ENCODE peak calls at places on chromosomes 6 and 20, in five cellular contexts. X is right atrium auricular region, T is right lobe of liver, K is ovary, P is Calu3. F is an unnamed sample.

GRCh38 chr20:60968853-60969720 is 283.0 kb upstream of the CDH4 start:
- DNase-seq in P (no peak), X (no peak), T (no peak), K (no peak), F (no peak)

GRCh38 chr6:170281331-170282292 is 9.3 kb downstream of the DLL1 start:
- DNase-seq in P (no peak), K (no peak), T (no peak), X (no peak), F (no peak)

GRCh38 chr6:43274916-43275597 is 23.0 kb upstream of the SLC22A7 start:
- DNase-seq in T (peak), P (peak), X (no peak), K (no peak), F (no peak)

GRCh38 chr20:44342240-44342639 is 5.4 kb downstream of the R3HDML start:
- DNase-seq in K (no peak), P (no peak), T (peak), X (no peak), F (no peak)

GRCh38 chr20:17863577-17864292 is 104.9 kb downstream of the SNX5 start:
- DNase-seq in K (peak), X (no peak), T (peak), P (no peak), F (no peak)

GRCh38 chr6:75211920-75212590 is 6.2 kb upstream of the COL12A1 start:
- DNase-seq in T (no peak), P (no peak), K (no peak), X (no peak), F (no peak)

GRCh38 chr6:152399409-152399808 is 237.8 kb downstream of the SYNE1 start:
- DNase-seq in T (no peak), P (no peak), X (no peak), K (no peak), F (no peak)

GRCh38 chr6:150846641-150847040 is 18.9 kb upstream of the MTHFD1L start:
- DNase-seq in P (no peak), K (no peak), T (no peak), X (no peak), F (no peak)

GRCh38 chr20:1626528-1627192 is 6.9 kb upstream of the SIRPB1 start:
- DNase-seq in K (no peak), T (no peak), X (no peak), P (no peak), F (no peak)

GRCh38 chr6:129022011-129022553 is 139.1 kb downstream of the LAMA2 start:
- DNase-seq in T (no peak), P (no peak), X (no peak), K (no peak), F (no peak)

GRCh38 chr6:22248513-22249308 is 48.1 kb downstream of the PRL start:
- DNase-seq in T (no peak), X (no peak), K (no peak), P (peak), F (no peak)

GRCh38 chr6:149446791-149447376 is 37.9 kb downstream of the ZC3H12D start:
- DNase-seq in X (no peak), T (no peak), P (no peak), K (no peak), F (no peak)

GRCh38 chr20:48711044-48711428 is 116.8 kb downstream of the PREX1 start:
- DNase-seq in X (no peak), P (no peak), T (no peak), K (no peak), F (no peak)

GRCh38 chr6:110518281-110518623 is 41.8 kb upstream of the SLC22A16 start:
- DNase-seq in K (no peak), P (no peak), T (no peak), X (no peak), F (no peak)

GRCh38 chr20:5282561-5282960 is 34.2 kb downstream of the PROKR2 start:
- DNase-seq in X (no peak), K (no peak), T (no peak), P (no peak), F (no peak)

GRCh38 chr6:168877821-168878282 is 375.8 kb downstream of the THBS2 start:
- DNase-seq in P (peak), K (no peak), T (no peak), X (no peak), F (no peak)

GRCh38 chr20:52572687-52573086 is 381.1 kb upstream of the ZFP64 start:
- DNase-seq in X (no peak), K (no peak), P (no peak), T (no peak), F (no peak)

GRCh38 chr20:40630723-40631631 is 58.1 kb downstream of the MAFB start:
- DNase-seq in X (no peak), K (no peak), P (no peak), T (no peak), F (no peak)

GRCh38 chr6:25012657-25013056 is 76.9 kb upstream of the RIPOR2 start:
- DNase-seq in K (no peak), X (no peak), P (no peak), T (no peak), F (no peak)

GRCh38 chr6:124551711-124552233 is 410.5 kb upstream of the RNF217 start:
- DNase-seq in P (no peak), K (no peak), X (no peak), T (no peak), F (no peak)

GRCh38 chr6:92684386-92684785 is 735.0 kb downstream of the EPHA7 start:
- DNase-seq in X (no peak), P (no peak), K (no peak), T (no peak), F (no peak)

GRCh38 chr6:20802596-20802995 is 268.3 kb downstream of the CDKAL1 start:
- DNase-seq in X (no peak), P (no peak), T (no peak), K (no peak), F (no peak)

GRCh38 chr20:36920334-36920730 is 31.2 kb downstream of the SAMHD1 start:
- DNase-seq in P (no peak), K (no peak), T (no peak), X (no peak), F (no peak)

DNA sequence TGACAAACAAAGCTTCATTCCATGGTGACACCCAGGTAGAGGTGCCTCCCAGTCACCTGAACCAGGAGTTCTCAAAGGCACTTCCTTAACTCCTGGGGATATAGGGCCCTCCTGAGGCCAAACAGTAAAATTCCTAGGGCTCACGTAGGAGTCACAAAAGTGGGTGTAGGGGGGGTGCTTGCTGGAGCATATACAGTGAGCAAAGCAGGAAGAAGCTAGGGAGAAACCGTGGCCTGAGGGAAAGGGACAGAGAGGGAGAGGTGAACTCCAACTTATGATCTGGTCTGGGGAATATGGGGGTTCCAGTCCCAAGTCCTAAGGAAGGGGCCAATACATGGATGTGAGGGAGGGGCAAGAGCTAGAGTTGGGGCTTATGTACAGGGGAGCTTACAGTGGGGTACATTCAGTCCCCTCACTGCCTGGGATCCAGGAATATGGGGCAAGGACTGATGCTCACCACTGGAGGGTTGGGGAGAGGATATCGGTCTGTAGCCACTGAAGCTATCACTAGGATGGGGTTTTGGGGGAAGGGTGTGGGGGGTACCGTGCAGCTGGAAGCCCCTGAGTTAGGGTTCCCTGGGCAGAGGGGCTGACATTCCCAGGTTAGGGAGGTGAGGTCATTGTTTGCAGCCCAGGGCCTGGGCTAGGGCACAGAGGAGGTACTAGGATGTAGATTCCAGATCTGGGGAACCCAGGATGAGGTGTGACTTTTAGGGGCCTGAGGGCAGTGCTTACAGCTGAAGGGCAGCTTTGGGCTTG is 950 bp downstream of the PEDS1 start:
- DNase-seq in X (no peak), K (no peak), T (no peak), P (peak), F (no peak)
- TF ChIP-seq CTCF in X (no peak), K (no peak), T (no peak), P (peak), F (no peak)

DNA sequence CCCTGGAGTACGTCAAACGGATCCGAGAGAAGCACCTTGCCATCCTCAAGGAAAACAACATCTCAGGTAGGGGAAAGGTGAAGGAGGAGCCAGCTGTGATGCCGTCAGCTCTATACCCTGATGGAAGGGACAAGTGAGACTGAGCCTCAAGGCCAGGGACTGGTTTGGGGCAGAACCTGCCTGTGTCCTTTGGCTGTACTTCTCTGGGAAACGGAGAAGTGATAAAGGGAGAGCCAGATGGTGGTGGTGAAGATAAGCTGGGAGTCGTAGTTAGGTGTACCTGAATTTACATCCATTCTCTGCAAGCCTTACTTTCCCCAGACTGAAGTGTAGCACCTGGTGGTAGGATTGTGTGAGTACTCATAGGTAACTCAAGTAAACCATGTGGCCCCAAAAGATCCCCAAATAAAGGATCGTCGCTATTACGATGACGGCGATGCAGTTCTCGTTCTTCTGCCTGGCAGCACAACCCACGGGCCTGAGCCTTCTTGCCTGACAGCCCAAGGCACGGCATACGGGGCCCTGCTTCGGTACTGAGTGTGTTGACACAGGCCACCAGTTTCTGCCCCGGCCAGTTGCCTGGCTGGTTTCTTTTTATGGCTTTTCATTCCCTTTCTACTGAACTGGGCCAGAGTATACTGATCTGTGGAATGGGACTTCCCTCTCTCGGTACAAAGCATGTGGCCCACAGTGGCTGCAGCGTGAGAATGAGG is 10.6 kb downstream of the PCIF1 start:
- DNase-seq in X (no peak), P (no peak), T (no peak), K (no peak), F (no peak)
- TF ChIP-seq CTCF in X (no peak), P (no peak), T (no peak), K (no peak), F (no peak)

DNA sequence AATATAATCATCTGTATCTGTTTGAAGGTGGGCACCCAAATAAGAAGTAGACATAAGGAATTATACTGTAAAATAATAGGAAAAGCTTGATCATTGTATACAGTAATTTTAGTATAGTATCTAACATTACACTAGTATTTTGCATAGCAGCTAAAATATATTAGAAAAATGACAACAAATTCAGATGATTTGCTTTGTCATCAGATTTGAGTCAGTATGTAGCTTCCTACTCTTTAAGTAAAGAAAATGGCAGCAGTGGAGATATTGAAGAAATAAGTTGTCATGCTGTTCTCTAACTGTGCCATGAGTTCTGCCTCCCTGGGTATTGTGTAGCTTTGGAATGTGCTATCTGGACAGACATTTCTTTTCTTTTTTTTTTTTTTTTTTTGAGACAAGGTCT is 74.4 kb downstream of the TIAM2 start:
- DNase-seq in T (no peak), K (no peak), P (no peak), X (no peak), F (no peak)
- TF ChIP-seq CTCF in T (no peak), K (no peak), P (no peak), X (no peak), F (no peak)

DNA sequence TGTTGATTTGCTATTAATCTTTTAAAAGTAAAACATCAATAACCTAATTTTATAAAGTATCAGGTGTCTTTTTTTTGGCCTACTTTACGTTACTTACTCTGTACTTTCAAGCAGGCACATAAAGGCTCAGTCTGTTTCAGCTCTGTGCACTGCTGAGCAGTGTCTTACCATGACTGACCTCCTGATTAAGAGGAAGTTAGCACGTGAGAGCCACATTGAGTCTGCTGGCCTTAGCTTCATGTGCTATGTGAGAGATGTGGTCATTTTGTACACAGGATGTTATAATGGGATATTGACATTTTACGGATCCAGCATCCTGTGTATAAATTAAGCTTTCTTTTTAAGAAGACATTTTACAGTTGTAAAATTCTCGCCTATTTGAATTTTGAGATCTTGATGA is 31.9 kb downstream of the ARID1B start:
- DNase-seq in X (no peak), T (no peak), K (no peak), P (no peak), F (no peak)
- TF ChIP-seq CTCF in X (no peak), T (no peak), K (no peak), P (no peak), F (no peak)

GRCh38 chr20:25507385-25508082 is 77.8 kb downstream of the NINL start:
- DNase-seq in K (no peak), X (no peak), P (no peak), T (no peak), F (no peak)
- TF ChIP-seq CTCF in K (no peak), X (no peak), P (no peak), T (peak), F (no peak)

DNA sequence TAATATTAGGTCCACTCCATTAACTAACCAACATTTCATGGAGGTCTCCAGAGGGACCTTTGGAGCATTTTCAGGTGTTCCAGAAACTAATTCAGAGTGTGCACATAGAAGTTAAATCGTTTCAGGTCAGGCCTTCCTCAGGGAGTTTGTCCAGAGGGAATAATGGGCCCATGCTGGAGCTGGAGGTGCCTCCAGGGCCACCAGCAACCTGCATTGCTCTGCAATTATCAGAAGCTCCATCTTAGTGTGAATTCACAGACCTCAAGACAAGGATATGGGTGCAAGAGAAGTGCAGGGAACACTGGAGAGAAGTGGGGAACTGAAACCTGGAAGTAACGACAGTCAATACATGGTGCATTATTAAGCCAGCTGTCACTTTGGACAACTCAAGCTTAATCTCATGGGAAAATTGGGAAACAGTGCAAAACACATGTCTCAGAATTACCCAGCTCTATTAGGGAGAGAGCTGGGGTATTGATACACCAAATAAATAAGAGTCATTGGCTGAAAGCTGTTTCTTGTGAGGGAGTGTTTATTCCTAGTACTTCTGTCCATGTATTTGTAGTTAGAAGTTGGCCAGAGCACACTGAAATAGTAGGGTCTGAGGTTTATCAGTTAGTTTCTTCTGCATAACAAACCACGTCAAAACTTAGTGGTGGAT is 191.9 kb upstream of the RALGAPA2 start:
- DNase-seq in K (no peak), P (no peak), X (no peak), T (no peak), F (no peak)
- TF ChIP-seq CTCF in K (no peak), P (no peak), X (no peak), T (no peak), F (no peak)

DNA sequence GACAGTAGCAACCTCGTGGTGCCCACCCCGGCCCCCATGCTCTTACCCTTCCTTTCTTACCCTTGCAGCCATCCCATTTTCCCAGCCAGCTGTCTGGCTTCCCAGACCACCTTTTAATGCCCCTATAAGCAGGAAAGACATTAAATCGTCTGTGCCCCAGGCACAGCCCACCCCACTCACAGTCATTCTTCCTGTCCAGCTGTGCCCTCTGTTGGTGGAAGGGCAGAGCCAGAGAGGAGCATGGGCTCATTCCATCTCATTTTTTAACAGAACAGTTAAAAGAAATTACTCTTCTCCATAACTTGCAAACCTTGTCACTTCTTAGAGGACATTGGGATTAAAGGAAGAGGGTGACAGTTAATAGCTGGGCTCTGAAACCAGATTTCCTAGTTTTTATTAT is 240.5 kb downstream of the NRN1 start:
- DNase-seq in T (no peak), K (no peak), P (no peak), X (no peak), F (peak)
- TF ChIP-seq CTCF in T (no peak), K (no peak), P (no peak), X (peak), F (peak)

DNA sequence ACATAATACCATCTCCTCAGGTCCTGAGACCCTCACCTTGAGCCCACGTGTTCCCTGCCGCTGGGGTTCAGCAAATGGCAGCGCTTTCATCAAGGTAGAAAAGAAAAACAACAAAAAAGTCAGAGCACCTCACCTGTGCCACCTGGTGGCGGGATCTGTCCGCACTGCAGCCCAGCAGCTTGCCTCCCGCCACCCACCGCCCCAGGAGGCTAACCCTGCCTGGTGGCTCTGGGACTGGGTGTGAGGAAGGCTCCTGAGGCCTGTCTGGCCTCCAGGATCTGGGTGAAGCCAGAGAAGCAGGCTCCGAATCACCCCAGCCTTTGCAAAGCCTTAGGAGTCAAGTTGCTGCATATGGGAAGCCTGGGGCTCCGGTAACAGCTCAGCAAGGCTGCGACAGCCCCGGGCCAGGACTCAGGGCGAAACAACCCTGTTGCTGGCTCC is 270.8 kb downstream of the BMP7 start:
- DNase-seq in X (no peak), K (no peak), P (peak), T (no peak), F (no peak)
- TF ChIP-seq CTCF in X (no peak), K (no peak), P (peak), T (peak), F (peak)

GRCh38 chr20:50504231-50504823 is 5.9 kb upstream of the PTPN1 start:
- DNase-seq in T (no peak), K (no peak), P (no peak), X (no peak), F (no peak)

GRCh38 chr20:50501970-50502745 is 8.0 kb upstream of the PTPN1 start:
- DNase-seq in P (no peak), K (peak), X (no peak), T (peak), F (no peak)

GRCh38 chr20:50509923-50510705 is at the start of gene PTPN1:
- DNase-seq in P (peak), X (peak), K (peak), T (peak), F (peak)

GRCh38 chr20:50508171-50508761 is 1.9 kb upstream of the PTPN1 start:
- DNase-seq in X (no peak), T (no peak), K (no peak), P (no peak), F (no peak)

DNA sequence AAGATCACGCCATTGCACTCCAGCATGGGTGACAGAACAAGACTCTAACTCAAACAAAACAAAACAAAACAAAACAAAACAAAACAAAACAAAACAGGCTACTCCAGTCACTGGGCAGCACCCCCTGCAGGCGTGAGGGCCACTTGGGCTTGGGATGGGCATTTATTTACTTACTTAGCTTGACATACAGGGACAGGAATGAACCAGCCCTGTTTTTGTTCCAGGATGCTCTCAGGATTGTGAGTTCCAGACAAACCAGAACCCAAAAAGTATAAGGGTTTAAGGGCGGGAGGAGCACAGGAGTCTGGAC is 4.0 kb upstream of the PTPN1 start:
- DNase-seq in P (no peak), K (no peak), T (no peak), X (no peak), F (no peak)
- TF ChIP-seq CTCF in P (no peak), K (no peak), T (no peak), X (no peak), F (no peak)

F was measured in type B pancreatic cell.